ENCODE peak calls at places on chromosomes 16 and 17, in eight cellular contexts. One of them, this sample, is unnamed.

GRCh38 chr17:33725675-33726271 is 432.7 kb upstream of the ASIC2 start:
- DNase-seq in uterus: no peak
- DNase-seq in fibroblast of lung: peak
- DNase-seq in H1: peak
- DNase-seq in CD4-positive, alpha-beta memory T cell: no peak
- DNase-seq in heart right ventricle: peak
- DNase-seq in heart left ventricle: no peak
- DNase-seq in upper lobe of right lung: peak
- DNase-seq in this sample: peak

GRCh38 chr16:82633964-82634600 is 7.3 kb downstream of the CDH13 start:
- DNase-seq in uterus: no peak
- DNase-seq in fibroblast of lung: no peak
- DNase-seq in H1: no peak
- DNase-seq in CD4-positive, alpha-beta memory T cell: no peak
- DNase-seq in heart right ventricle: no peak
- DNase-seq in heart left ventricle: peak
- DNase-seq in upper lobe of right lung: no peak
- DNase-seq in this sample: no peak

GRCh38 chr17:48240122-48240521 is 132.6 kb downstream of the SNX11 start:
- DNase-seq in uterus: no peak
- DNase-seq in fibroblast of lung: no peak
- DNase-seq in H1: no peak
- DNase-seq in CD4-positive, alpha-beta memory T cell: no peak
- DNase-seq in heart right ventricle: no peak
- DNase-seq in heart left ventricle: no peak
- DNase-seq in upper lobe of right lung: no peak
- DNase-seq in this sample: no peak

GRCh38 chr16:50502616-50503000 is 45.6 kb upstream of the NKD1 start:
- DNase-seq in uterus: no peak
- DNase-seq in fibroblast of lung: no peak
- DNase-seq in H1: no peak
- DNase-seq in CD4-positive, alpha-beta memory T cell: no peak
- DNase-seq in heart right ventricle: no peak
- DNase-seq in heart left ventricle: no peak
- DNase-seq in upper lobe of right lung: no peak
- DNase-seq in this sample: no peak

GRCh38 chr16:1913327-1914083 is 4.7 kb downstream of the HS3ST6 start:
- DNase-seq in uterus: no peak
- DNase-seq in fibroblast of lung: no peak
- DNase-seq in H1: no peak
- DNase-seq in CD4-positive, alpha-beta memory T cell: no peak
- DNase-seq in heart right ventricle: no peak
- DNase-seq in heart left ventricle: no peak
- DNase-seq in upper lobe of right lung: peak
- DNase-seq in this sample: no peak

GRCh38 chr16:11201498-11202259 is 54.3 kb downstream of the SOCS1 start:
- DNase-seq in uterus: no peak
- DNase-seq in fibroblast of lung: peak
- DNase-seq in H1: peak
- DNase-seq in CD4-positive, alpha-beta memory T cell: no peak
- DNase-seq in heart right ventricle: no peak
- DNase-seq in heart left ventricle: no peak
- DNase-seq in upper lobe of right lung: no peak
- DNase-seq in this sample: peak

GRCh38 chr16:50025544-50025931 is 513 bp downstream of the CNEP1R1 start:
- DNase-seq in uterus: no peak
- DNase-seq in fibroblast of lung: no peak
- DNase-seq in H1: no peak
- DNase-seq in CD4-positive, alpha-beta memory T cell: peak
- DNase-seq in heart right ventricle: no peak
- DNase-seq in heart left ventricle: no peak
- DNase-seq in upper lobe of right lung: no peak
- DNase-seq in this sample: no peak

GRCh38 chr17:57834146-57834741 is 15.6 kb downstream of the MRPS23 start:
- DNase-seq in uterus: no peak
- DNase-seq in fibroblast of lung: no peak
- DNase-seq in H1: peak
- DNase-seq in CD4-positive, alpha-beta memory T cell: no peak
- DNase-seq in heart right ventricle: no peak
- DNase-seq in heart left ventricle: peak
- DNase-seq in upper lobe of right lung: no peak
- DNase-seq in this sample: no peak

GRCh38 chr17:18004901-18005305 is 32.2 kb downstream of the DRC3 start:
- DNase-seq in uterus: no peak
- DNase-seq in fibroblast of lung: no peak
- DNase-seq in H1: no peak
- DNase-seq in CD4-positive, alpha-beta memory T cell: no peak
- DNase-seq in heart right ventricle: no peak
- DNase-seq in heart left ventricle: no peak
- DNase-seq in upper lobe of right lung: no peak
- DNase-seq in this sample: no peak

GRCh38 chr17:16569358-16569712 is 331 bp upstream of the ZNF287 start:
- DNase-seq in uterus: no peak
- DNase-seq in fibroblast of lung: no peak
- DNase-seq in H1: no peak
- DNase-seq in CD4-positive, alpha-beta memory T cell: no peak
- DNase-seq in heart right ventricle: no peak
- DNase-seq in heart left ventricle: no peak
- DNase-seq in upper lobe of right lung: no peak
- DNase-seq in this sample: no peak

GRCh38 chr17:47210105-47210504 is 957 bp downstream of the MYL4 start:
- DNase-seq in uterus: no peak
- DNase-seq in fibroblast of lung: no peak
- DNase-seq in H1: no peak
- DNase-seq in CD4-positive, alpha-beta memory T cell: no peak
- DNase-seq in heart right ventricle: no peak
- DNase-seq in heart left ventricle: no peak
- DNase-seq in upper lobe of right lung: no peak
- DNase-seq in this sample: no peak

GRCh38 chr17:65455972-65456343 is 105.5 kb downstream of the AXIN2 start:
- DNase-seq in uterus: no peak
- DNase-seq in fibroblast of lung: peak
- DNase-seq in H1: peak
- DNase-seq in CD4-positive, alpha-beta memory T cell: peak
- DNase-seq in heart right ventricle: peak
- DNase-seq in heart left ventricle: peak
- DNase-seq in upper lobe of right lung: no peak
- DNase-seq in this sample: no peak

GRCh38 chr16:66928702-66929388 is 3.5 kb upstream of the RRAD start:
- DNase-seq in uterus: no peak
- DNase-seq in fibroblast of lung: peak
- DNase-seq in H1: peak
- DNase-seq in CD4-positive, alpha-beta memory T cell: no peak
- DNase-seq in heart right ventricle: no peak
- DNase-seq in heart left ventricle: no peak
- DNase-seq in upper lobe of right lung: no peak
- DNase-seq in this sample: peak

GRCh38 chr17:1050246-1050995 is 53.5 kb downstream of the TIMM22 start:
- DNase-seq in uterus: no peak
- DNase-seq in fibroblast of lung: no peak
- DNase-seq in H1: no peak
- DNase-seq in CD4-positive, alpha-beta memory T cell: no peak
- DNase-seq in heart right ventricle: no peak
- DNase-seq in heart left ventricle: no peak
- DNase-seq in upper lobe of right lung: no peak
- DNase-seq in this sample: no peak

GRCh38 chr17:50240876-50241275 is 33.4 kb upstream of the TMEM92 start:
- DNase-seq in uterus: no peak
- DNase-seq in fibroblast of lung: peak
- DNase-seq in H1: no peak
- DNase-seq in CD4-positive, alpha-beta memory T cell: no peak
- DNase-seq in heart right ventricle: no peak
- DNase-seq in heart left ventricle: no peak
- DNase-seq in upper lobe of right lung: no peak
- DNase-seq in this sample: no peak

GRCh38 chr17:5272313-5272712 is 9.8 kb upstream of the RABEP1 start:
- DNase-seq in uterus: no peak
- DNase-seq in fibroblast of lung: no peak
- DNase-seq in H1: no peak
- DNase-seq in CD4-positive, alpha-beta memory T cell: no peak
- DNase-seq in heart right ventricle: no peak
- DNase-seq in heart left ventricle: no peak
- DNase-seq in upper lobe of right lung: peak
- DNase-seq in this sample: no peak

GRCh38 chr16:24539850-24540484 is 601 bp downstream of the RBBP6 start:
- DNase-seq in uterus: peak
- DNase-seq in fibroblast of lung: peak
- DNase-seq in H1: no peak
- DNase-seq in CD4-positive, alpha-beta memory T cell: no peak
- DNase-seq in heart right ventricle: peak
- DNase-seq in heart left ventricle: peak
- DNase-seq in upper lobe of right lung: peak
- DNase-seq in this sample: no peak

GRCh38 chr16:78211951-78212350 is 112.5 kb downstream of the WWOX start:
- DNase-seq in uterus: no peak
- DNase-seq in fibroblast of lung: no peak
- DNase-seq in H1: no peak
- DNase-seq in CD4-positive, alpha-beta memory T cell: no peak
- DNase-seq in heart right ventricle: no peak
- DNase-seq in heart left ventricle: no peak
- DNase-seq in upper lobe of right lung: peak
- DNase-seq in this sample: no peak

GRCh38 chr17:46167826-46168569 is 25.2 kb downstream of the KANSL1 start:
- DNase-seq in uterus: no peak
- DNase-seq in fibroblast of lung: peak
- DNase-seq in H1: no peak
- DNase-seq in CD4-positive, alpha-beta memory T cell: no peak
- DNase-seq in heart right ventricle: no peak
- DNase-seq in heart left ventricle: no peak
- DNase-seq in upper lobe of right lung: no peak
- DNase-seq in this sample: peak

GRCh38 chr17:70882504-70882903 is 713.2 kb downstream of the KCNJ2 start:
- DNase-seq in uterus: no peak
- DNase-seq in fibroblast of lung: no peak
- DNase-seq in H1: no peak
- DNase-seq in CD4-positive, alpha-beta memory T cell: no peak
- DNase-seq in heart right ventricle: no peak
- DNase-seq in heart left ventricle: no peak
- DNase-seq in upper lobe of right lung: no peak
- DNase-seq in this sample: no peak

GRCh38 chr16:31135535-31136286 is at the start of gene PRSS8:
- DNase-seq in uterus: no peak
- DNase-seq in fibroblast of lung: no peak
- DNase-seq in H1: no peak
- DNase-seq in CD4-positive, alpha-beta memory T cell: no peak
- DNase-seq in heart right ventricle: no peak
- DNase-seq in heart left ventricle: no peak
- DNase-seq in upper lobe of right lung: peak
- DNase-seq in this sample: no peak

GRCh38 chr16:87344931-87345631 is 27.9 kb upstream of the C16orf95 start:
- DNase-seq in uterus: no peak
- DNase-seq in fibroblast of lung: no peak
- DNase-seq in H1: no peak
- DNase-seq in CD4-positive, alpha-beta memory T cell: peak
- DNase-seq in heart right ventricle: peak
- DNase-seq in heart left ventricle: peak
- DNase-seq in upper lobe of right lung: peak
- DNase-seq in this sample: no peak

GRCh38 chr17:82917656-82918345 is 78.0 kb upstream of the ZNF750 start:
- DNase-seq in uterus: no peak
- DNase-seq in fibroblast of lung: no peak
- DNase-seq in H1: no peak
- DNase-seq in CD4-positive, alpha-beta memory T cell: no peak
- DNase-seq in heart right ventricle: no peak
- DNase-seq in heart left ventricle: no peak
- DNase-seq in upper lobe of right lung: no peak
- DNase-seq in this sample: peak

GRCh38 chr16:75754126-75754525 is 27.8 kb upstream of the CPHXL start:
- DNase-seq in uterus: no peak
- DNase-seq in fibroblast of lung: peak
- DNase-seq in H1: no peak
- DNase-seq in CD4-positive, alpha-beta memory T cell: no peak
- DNase-seq in heart right ventricle: no peak
- DNase-seq in heart left ventricle: no peak
- DNase-seq in upper lobe of right lung: no peak
- DNase-seq in this sample: no peak

GRCh38 chr16:84450176-84450865 is 54.1 kb downstream of the MEAK7 start:
- DNase-seq in uterus: no peak
- DNase-seq in fibroblast of lung: no peak
- DNase-seq in H1: no peak
- DNase-seq in CD4-positive, alpha-beta memory T cell: no peak
- DNase-seq in heart right ventricle: no peak
- DNase-seq in heart left ventricle: no peak
- DNase-seq in upper lobe of right lung: peak
- DNase-seq in this sample: no peak

DNA sequence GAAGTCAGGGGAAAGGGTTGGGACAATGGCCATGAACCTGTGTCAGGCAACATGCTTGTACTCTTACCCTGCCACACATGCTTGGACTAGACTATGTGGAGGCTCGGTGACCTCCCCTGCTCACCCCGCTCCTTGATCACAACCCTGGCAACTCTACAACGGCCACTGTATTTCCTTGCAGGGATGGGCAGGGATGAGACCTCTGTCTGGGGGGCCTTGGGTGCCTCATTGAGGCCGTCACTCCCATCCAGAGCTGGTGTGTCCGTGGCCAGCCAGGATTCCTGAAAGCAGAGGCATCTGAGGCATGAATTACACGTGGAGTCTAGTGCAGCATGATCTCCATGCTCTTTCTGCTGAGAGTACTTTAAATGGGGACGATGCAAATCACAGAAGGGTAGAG is 948 bp downstream of the PLA2G15 start:
- DNase-seq in uterus: no peak
- DNase-seq in fibroblast of lung: no peak
- DNase-seq in H1: no peak
- DNase-seq in CD4-positive, alpha-beta memory T cell: no peak
- DNase-seq in heart right ventricle: no peak
- DNase-seq in heart left ventricle: no peak
- DNase-seq in upper lobe of right lung: no peak
- DNase-seq in this sample: no peak
- H3K4me3 ChIP-seq in uterus: no peak
- H3K4me3 ChIP-seq in fibroblast of lung: peak
- H3K4me3 ChIP-seq in H1: peak
- H3K4me3 ChIP-seq in CD4-positive, alpha-beta memory T cell: no peak
- H3K4me3 ChIP-seq in heart right ventricle: peak
- H3K4me3 ChIP-seq in heart left ventricle: peak
- H3K4me3 ChIP-seq in upper lobe of right lung: peak
- H3K4me3 ChIP-seq in this sample: peak

GRCh38 chr17:75349589-75349988 is 55.9 kb downstream of the GRB2 start:
- DNase-seq in uterus: no peak
- DNase-seq in fibroblast of lung: no peak
- DNase-seq in H1: no peak
- DNase-seq in CD4-positive, alpha-beta memory T cell: no peak
- DNase-seq in heart right ventricle: no peak
- DNase-seq in heart left ventricle: no peak
- DNase-seq in upper lobe of right lung: no peak
- DNase-seq in this sample: no peak
- H3K27ac ChIP-seq in uterus: no peak
- H3K27ac ChIP-seq in fibroblast of lung: no peak
- H3K27ac ChIP-seq in H1: no peak
- H3K27ac ChIP-seq in CD4-positive, alpha-beta memory T cell: no peak
- H3K27ac ChIP-seq in heart right ventricle: no peak
- H3K27ac ChIP-seq in heart left ventricle: no peak
- H3K27ac ChIP-seq in upper lobe of right lung: no peak
- H3K27ac ChIP-seq in this sample: no peak

GRCh38 chr17:7486181-7486580 is 2.0 kb downstream of the POLR2A start:
- DNase-seq in uterus: no peak
- DNase-seq in fibroblast of lung: peak
- DNase-seq in H1: no peak
- DNase-seq in CD4-positive, alpha-beta memory T cell: no peak
- DNase-seq in heart right ventricle: no peak
- DNase-seq in heart left ventricle: no peak
- DNase-seq in upper lobe of right lung: no peak
- DNase-seq in this sample: no peak
- H3K4me3 ChIP-seq in uterus: peak
- H3K4me3 ChIP-seq in fibroblast of lung: peak
- H3K4me3 ChIP-seq in H1: peak
- H3K4me3 ChIP-seq in CD4-positive, alpha-beta memory T cell: peak
- H3K4me3 ChIP-seq in heart right ventricle: peak
- H3K4me3 ChIP-seq in heart left ventricle: peak
- H3K4me3 ChIP-seq in upper lobe of right lung: peak
- H3K4me3 ChIP-seq in this sample: peak

GRCh38 chr17:40703652-40704051 is at the start of gene KRT24:
- DNase-seq in uterus: no peak
- DNase-seq in fibroblast of lung: no peak
- DNase-seq in H1: no peak
- DNase-seq in CD4-positive, alpha-beta memory T cell: no peak
- DNase-seq in heart right ventricle: no peak
- DNase-seq in heart left ventricle: no peak
- DNase-seq in upper lobe of right lung: no peak
- DNase-seq in this sample: no peak
- H3K27ac ChIP-seq in uterus: no peak
- H3K27ac ChIP-seq in fibroblast of lung: no peak
- H3K27ac ChIP-seq in H1: no peak
- H3K27ac ChIP-seq in CD4-positive, alpha-beta memory T cell: no peak
- H3K27ac ChIP-seq in heart right ventricle: no peak
- H3K27ac ChIP-seq in heart left ventricle: no peak
- H3K27ac ChIP-seq in upper lobe of right lung: no peak
- H3K27ac ChIP-seq in this sample: no peak